ENCODE peak calls at places on chromosomes 2 and 18, in ten cellular contexts. One of them, this sample, is unnamed.

GRCh38 chr2:240664622-240665021 is 18.1 kb downstream of the AQP12B start:
- DNase-seq in T-helper 2 cell treated with Interferon-gamma antibody and Interleukin-4, amounts not matched to agents 5 μg/mL and 100 μg/mL, for 36 hours: no peak
- DNase-seq in GM12878: no peak
- DNase-seq in iris pigment epithelial cell: no peak
- DNase-seq in hepatocyte: no peak
- DNase-seq in NCI-H510A treated with DMSO at 0.1 percent for 48 hours: no peak
- DNase-seq in NCI-H226: no peak
- DNase-seq in A549: no peak
- DNase-seq in activated T-cell treated with anti-CD3 and anti-CD28 coated beads, Interleukin-2, amount 50 U/mL, for 72 hours: no peak
- DNase-seq in colonic mucosa: no peak
- DNase-seq in this sample: no peak

GRCh38 chr2:197034292-197034691 is 107.8 kb upstream of the PGAP1 start:
- DNase-seq in hepatocyte: no peak
- DNase-seq in colonic mucosa: no peak
- DNase-seq in NCI-H510A treated with DMSO at 0.1 percent for 48 hours: no peak
- DNase-seq in T-helper 2 cell treated with Interferon-gamma antibody and Interleukin-4, amounts not matched to agents 5 μg/mL and 100 μg/mL, for 36 hours: no peak
- DNase-seq in NCI-H226: no peak
- DNase-seq in activated T-cell treated with anti-CD3 and anti-CD28 coated beads, Interleukin-2, amount 50 U/mL, for 72 hours: no peak
- DNase-seq in A549: no peak
- DNase-seq in GM12878: no peak
- DNase-seq in iris pigment epithelial cell: no peak
- DNase-seq in this sample: no peak

GRCh38 chr2:48278590-48278989 is 251.4 kb upstream of the STON1 start:
- DNase-seq in NCI-H510A treated with DMSO at 0.1 percent for 48 hours: no peak
- DNase-seq in iris pigment epithelial cell: peak; percentile 32
- DNase-seq in NCI-H226: peak; percentile 21
- DNase-seq in T-helper 2 cell treated with Interferon-gamma antibody and Interleukin-4, amounts not matched to agents 5 μg/mL and 100 μg/mL, for 36 hours: no peak
- DNase-seq in colonic mucosa: no peak
- DNase-seq in hepatocyte: no peak
- DNase-seq in GM12878: no peak
- DNase-seq in activated T-cell treated with anti-CD3 and anti-CD28 coated beads, Interleukin-2, amount 50 U/mL, for 72 hours: no peak
- DNase-seq in A549: no peak
- DNase-seq in this sample: no peak

GRCh38 chr2:143345887-143346612 is 216.8 kb downstream of the ARHGAP15 start:
- DNase-seq in T-helper 2 cell treated with Interferon-gamma antibody and Interleukin-4, amounts not matched to agents 5 μg/mL and 100 μg/mL, for 36 hours: no peak
- DNase-seq in A549: no peak
- DNase-seq in iris pigment epithelial cell: no peak
- DNase-seq in GM12878: no peak
- DNase-seq in colonic mucosa: no peak
- DNase-seq in activated T-cell treated with anti-CD3 and anti-CD28 coated beads, Interleukin-2, amount 50 U/mL, for 72 hours: no peak
- DNase-seq in NCI-H510A treated with DMSO at 0.1 percent for 48 hours: no peak
- DNase-seq in NCI-H226: no peak
- DNase-seq in hepatocyte: no peak
- DNase-seq in this sample: no peak

GRCh38 chr18:35055105-35055504 is 13.9 kb downstream of the MAPRE2 start:
- DNase-seq in activated T-cell treated with anti-CD3 and anti-CD28 coated beads, Interleukin-2, amount 50 U/mL, for 72 hours: no peak
- DNase-seq in iris pigment epithelial cell: no peak
- DNase-seq in NCI-H510A treated with DMSO at 0.1 percent for 48 hours: no peak
- DNase-seq in hepatocyte: no peak
- DNase-seq in T-helper 2 cell treated with Interferon-gamma antibody and Interleukin-4, amounts not matched to agents 5 μg/mL and 100 μg/mL, for 36 hours: no peak
- DNase-seq in NCI-H226: no peak
- DNase-seq in GM12878: no peak
- DNase-seq in A549: no peak
- DNase-seq in colonic mucosa: no peak
- DNase-seq in this sample: no peak

GRCh38 chr2:28993211-28993960 is 12.3 kb downstream of the TOGARAM2 start:
- DNase-seq in NCI-H226: peak; percentile 35
- DNase-seq in iris pigment epithelial cell: no peak
- DNase-seq in NCI-H510A treated with DMSO at 0.1 percent for 48 hours: no peak
- DNase-seq in activated T-cell treated with anti-CD3 and anti-CD28 coated beads, Interleukin-2, amount 50 U/mL, for 72 hours: no peak
- DNase-seq in hepatocyte: no peak
- DNase-seq in A549: peak; percentile 24
- DNase-seq in colonic mucosa: peak; percentile 76
- DNase-seq in GM12878: no peak
- DNase-seq in T-helper 2 cell treated with Interferon-gamma antibody and Interleukin-4, amounts not matched to agents 5 μg/mL and 100 μg/mL, for 36 hours: no peak
- DNase-seq in this sample: peak; percentile 47

GRCh38 chr2:3536682-3537632 is 17.6 kb upstream of the ADI1 start:
- DNase-seq in A549: peak; percentile 72
- DNase-seq in T-helper 2 cell treated with Interferon-gamma antibody and Interleukin-4, amounts not matched to agents 5 μg/mL and 100 μg/mL, for 36 hours: no peak
- DNase-seq in NCI-H510A treated with DMSO at 0.1 percent for 48 hours: no peak
- DNase-seq in iris pigment epithelial cell: peak; percentile 65
- DNase-seq in GM12878: no peak
- DNase-seq in NCI-H226: peak; percentile 34
- DNase-seq in hepatocyte: peak; percentile 68
- DNase-seq in colonic mucosa: peak; percentile 22
- DNase-seq in activated T-cell treated with anti-CD3 and anti-CD28 coated beads, Interleukin-2, amount 50 U/mL, for 72 hours: peak; percentile 45
- DNase-seq in this sample: peak; percentile 49

GRCh38 chr2:197293252-197294007 is 17.1 kb downstream of the ANKRD44 start:
- DNase-seq in hepatocyte: no peak
- DNase-seq in NCI-H510A treated with DMSO at 0.1 percent for 48 hours: no peak
- DNase-seq in T-helper 2 cell treated with Interferon-gamma antibody and Interleukin-4, amounts not matched to agents 5 μg/mL and 100 μg/mL, for 36 hours: no peak
- DNase-seq in A549: no peak
- DNase-seq in colonic mucosa: no peak
- DNase-seq in iris pigment epithelial cell: no peak
- DNase-seq in NCI-H226: no peak
- DNase-seq in activated T-cell treated with anti-CD3 and anti-CD28 coated beads, Interleukin-2, amount 50 U/mL, for 72 hours: peak; percentile 49
- DNase-seq in GM12878: no peak
- DNase-seq in this sample: no peak

This sample was measured in mucosa of gallbladder.